ENCODE peak calls at places on chromosomes 3 and 15, in five cellular contexts. M, C, N, O and E are unnamed samples.

GRCh38 chr15:26128611-26129140 is 265.5 kb upstream of the ATP10A start:
- DNase-seq in M (no peak), C (no peak), N (no peak), O (no peak), E (no peak)

GRCh38 chr3:40104441-40104840 is 205.1 kb upstream of the EIF1B start:
- DNase-seq in M (no peak), C (no peak), N (no peak), O (no peak), E (no peak)

GRCh38 chr15:95922431-95922830 is 408.1 kb upstream of the NR2F2 start:
- DNase-seq in M (no peak), C (no peak), N (no peak), O (no peak), E (peak; percentile 57)

GRCh38 chr3:117695871-117696270 is 986.3 kb downstream of the TUSC7 start:
- DNase-seq in M (no peak), C (no peak), N (no peak), O (no peak), E (no peak)

GRCh38 chr3:130915567-130916292 is 21.8 kb downstream of the ATP2C1 start:
- DNase-seq in M (no peak), C (no peak), N (no peak), O (no peak), E (no peak)

GRCh38 chr15:70086636-70087035 is 11.1 kb downstream of the TLE3 start:
- DNase-seq in M (no peak), C (no peak), N (no peak), O (no peak), E (no peak)

GRCh38 chr3:156964562-156964961 is 138.4 kb downstream of the LEKR1 start:
- DNase-seq in M (peak; percentile 20), C (peak; percentile 17), N (no peak), O (no peak), E (no peak)

GRCh38 chr15:57887825-57888224 is 177.7 kb downstream of the ALDH1A2 start:
- DNase-seq in M (no peak), C (no peak), N (no peak), O (no peak), E (no peak)

GRCh38 chr15:70701891-70702568 is 61.3 kb downstream of the UACA start:
- DNase-seq in M (peak; percentile 71), C (peak; percentile 76), N (peak; percentile 45), O (no peak), E (no peak)

GRCh38 chr3:197362086-197362485 is 63.7 kb upstream of the DLG1 start:
- DNase-seq in M (no peak), C (no peak), N (no peak), O (no peak), E (no peak)

GRCh38 chr15:97446138-97446537 is 514.4 kb upstream of the ARRDC4 start:
- DNase-seq in M (no peak), C (no peak), N (peak; percentile 28), O (no peak), E (no peak)

GRCh38 chr3:115986555-115987207 is 363.4 kb downstream of the GAP43 start:
- DNase-seq in M (peak; percentile 14), C (peak; percentile 34), N (no peak), O (no peak), E (peak; percentile 11)

DNA sequence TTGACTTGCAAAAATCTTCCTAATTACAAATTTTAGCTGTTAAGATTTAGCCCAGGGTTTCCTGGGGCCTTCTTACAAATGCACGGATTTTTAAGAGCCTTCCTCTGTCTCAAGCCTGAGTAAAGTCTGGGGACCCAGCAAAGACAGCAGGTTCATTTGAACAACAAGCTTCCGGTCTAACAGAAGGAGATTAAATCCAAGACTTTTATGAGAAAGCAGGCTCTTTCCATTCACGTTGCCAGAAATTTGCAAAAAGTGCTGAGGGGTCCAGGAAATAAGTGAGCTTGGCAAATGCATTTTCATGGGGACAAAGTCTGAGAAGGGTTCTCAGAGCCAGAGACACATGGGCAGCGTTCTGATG is 115.6 kb upstream of the ARHGEF3 start:
- DNase-seq in M (no peak), C (no peak), N (no peak), O (no peak), E (no peak)
- H3K4me3 ChIP-seq in M (no peak overlapping the region), C (no peak overlapping the region), N (no peak overlapping the region), O (no peak overlapping the region), E (no peak overlapping the region)

DNA sequence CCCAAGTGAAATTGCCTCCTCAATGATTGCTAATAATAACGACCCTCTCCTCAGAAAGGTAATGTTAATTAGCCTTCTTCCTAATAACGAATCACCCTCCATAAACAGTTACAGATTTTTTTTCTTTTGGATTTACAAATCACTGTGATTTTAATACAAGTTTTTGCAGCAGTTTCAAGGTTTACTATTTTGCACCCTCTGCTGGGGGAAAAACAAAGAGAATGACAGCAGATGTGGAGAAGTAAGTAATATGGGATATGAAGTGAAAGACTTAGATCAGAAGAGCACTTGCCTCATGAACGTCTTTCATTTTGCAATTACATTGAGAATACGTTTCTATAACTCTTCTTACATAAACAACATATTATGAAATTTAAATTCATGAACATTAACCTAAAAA is 16.1 kb upstream of the CNTN3 start:
- DNase-seq in M (peak; percentile 66), C (peak; percentile 59), N (no peak), O (no peak), E (no peak)
- TF ChIP-seq CTCF in M (peak; percentile 46), C (peak; percentile 55), N (peak; percentile 30), O (no peak), E (no peak)

GRCh38 chr15:83694030-83694429 is 40.1 kb downstream of the ADAMTSL3 start:
- DNase-seq in M (peak; percentile 44), C (peak; percentile 32), N (no peak), O (no peak), E (no peak)
- H3K4me3 ChIP-seq in M (no peak overlapping the region), C (no peak overlapping the region), N (no peak overlapping the region), O (no peak overlapping the region), E (no peak overlapping the region)

DNA sequence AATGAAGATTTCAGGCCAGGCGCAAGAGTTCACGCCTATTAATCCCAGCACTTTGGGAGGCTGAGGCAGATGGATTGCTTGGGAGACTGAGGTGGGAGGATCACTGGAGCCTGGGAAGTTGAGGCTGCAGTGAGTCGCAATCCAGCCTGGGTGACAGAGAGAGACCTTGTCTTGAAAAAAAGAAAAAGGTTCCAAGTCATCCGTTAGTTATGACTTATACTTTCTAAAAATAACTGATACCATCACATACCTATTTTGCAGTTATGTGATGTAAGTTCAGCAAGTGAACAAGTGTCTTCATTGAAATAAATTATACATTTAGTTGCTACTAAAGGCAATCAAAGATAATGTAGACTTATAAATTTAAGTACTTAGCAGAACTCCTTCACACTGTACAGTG is 22.1 kb downstream of the CLPX start:
- DNase-seq in M (no peak), C (peak; percentile 55), N (no peak), O (no peak), E (no peak)
- TF ChIP-seq CTCF in M (no peak), C (no peak), N (no peak), O (no peak), E (no peak)

GRCh38 chr15:52019394-52020252 is 604 bp downstream of the MAPK6 start:
- DNase-seq in M (peak; percentile 92), C (peak; percentile 89), N (peak; percentile 79), O (peak; percentile 27), E (peak; percentile 86)

GRCh38 chr15:52020253-52021085 is 1.4 kb downstream of the MAPK6 start:
- DNase-seq in M (peak; percentile 50), C (peak; percentile 34), N (no peak), O (no peak), E (peak; percentile 41)

GRCh38 chr15:52023169-52023922 is 4.3 kb downstream of the MAPK6 start:
- DNase-seq in M (no peak), C (no peak), N (no peak), O (no peak), E (no peak)

GRCh38 chr15:52021892-52022540 is 3.0 kb downstream of the MAPK6 start:
- DNase-seq in M (no peak), C (no peak), N (no peak), O (no peak), E (peak; percentile 45)

GRCh38 chr15:52021128-52021671 is 2.2 kb downstream of the MAPK6 start:
- DNase-seq in M (peak; percentile 95), C (peak; percentile 97), N (peak; percentile 52), O (no peak), E (peak; percentile 93)
- H3K4me3 ChIP-seq in M (peak overlapping the region; percentile 84), C (peak overlapping the region; percentile 90), N (peak overlapping the region; percentile 88), O (peak overlapping the region; percentile 21), E (peak overlapping the region; percentile 89)

DNA sequence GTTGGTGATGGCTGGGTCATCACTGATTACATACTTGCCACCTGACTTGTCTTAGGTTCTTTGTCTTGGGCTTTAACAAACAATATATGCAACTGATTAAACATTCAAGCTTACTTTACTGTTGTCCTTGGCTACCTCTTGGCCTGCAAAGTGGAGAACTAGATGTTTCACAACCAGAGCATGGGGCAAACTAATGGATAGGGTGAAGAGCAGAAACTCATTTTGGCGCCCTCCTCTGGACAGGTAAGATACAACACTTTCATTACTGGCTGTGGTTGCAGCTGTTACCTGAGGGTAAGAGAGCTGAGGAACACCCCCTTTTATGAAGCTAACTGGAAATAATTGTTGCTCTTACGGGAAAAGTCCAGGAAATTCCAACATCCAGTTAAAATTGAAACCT is 262.1 kb downstream of the NAALADL2 start:
- DNase-seq in M (no peak), C (no peak), N (no peak), O (no peak), E (no peak)
- TF ChIP-seq CTCF in M (peak; percentile 44), C (peak; percentile 7), N (peak; percentile 20), O (no peak), E (peak; percentile 5)

GRCh38 chr15:51678081-51678480 is 3.2 kb upstream of the SCG3 start:
- DNase-seq in M (no peak), C (no peak), N (no peak), O (no peak), E (no peak)

GRCh38 chr15:51681303-51681963 is at the start of gene SCG3:
- DNase-seq in M (peak; percentile 66), C (peak; percentile 65), N (peak; percentile 96), O (peak; percentile 29), E (peak; percentile 36)

GRCh38 chr15:51677453-51677852 is 3.9 kb upstream of the SCG3 start:
- DNase-seq in M (no peak), C (no peak), N (no peak), O (no peak), E (no peak)

GRCh38 chr15:51675234-51675633 is 6.1 kb upstream of the SCG3 start:
- DNase-seq in M (no peak), C (no peak), N (no peak), O (no peak), E (no peak)

GRCh38 chr15:51680316-51680715 is 987 bp upstream of the SCG3 start:
- DNase-seq in M (no peak), C (no peak), N (no peak), O (no peak), E (no peak)
- H3K4me3 ChIP-seq in M (no peak overlapping the region), C (no peak overlapping the region), N (no peak overlapping the region), O (no peak overlapping the region), E (no peak overlapping the region)

GRCh38 chr3:42228796-42229195 is 37.2 kb downstream of the CCK start:
- DNase-seq in M (no peak), C (peak; percentile 16), N (no peak), O (no peak), E (peak; percentile 59)
- TF ChIP-seq CTCF in M (peak; percentile 3), C (peak; percentile 34), N (peak; percentile 16), O (peak; percentile 19), E (peak; percentile 50)

GRCh38 chr3:12559520-12559919 is 2.6 kb downstream of the MKRN2 start:
- DNase-seq in M (no peak), C (no peak), N (no peak), O (no peak), E (no peak)

GRCh38 chr3:12556723-12557471 is at the start of gene MKRN2:
- DNase-seq in M (peak; percentile 83), C (peak; percentile 78), N (peak; percentile 91), O (peak; percentile 67), E (peak; percentile 94)

GRCh38 chr3:12557472-12558105 is 702 bp downstream of the MKRN2 start:
- DNase-seq in M (peak; percentile 68), C (peak; percentile 59), N (no peak), O (no peak), E (peak; percentile 19)

GRCh38 chr3:12560505-12561188 is 3.8 kb downstream of the MKRN2 start:
- DNase-seq in M (no peak), C (no peak), N (no peak), O (no peak), E (peak; percentile 83)

GRCh38 chr3:12558706-12559105 is 1.8 kb downstream of the MKRN2 start:
- DNase-seq in M (no peak), C (no peak), N (no peak), O (no peak), E (no peak)
- H3K4me3 ChIP-seq in M (peak overlapping the region; percentile 87), C (peak overlapping the region; percentile 6), N (peak overlapping the region; percentile 92), O (no peak overlapping the region), E (peak overlapping the region; percentile 86)